ENCODE peak calls at places on chromosomes 12 and 14, in six cellular contexts. E, J, H, W, S and I are unnamed samples.

GRCh38 chr14:50425816-50426215 is 29.1 kb upstream of the CDKL1 start:
- DNase-seq in E (peak; percentile 24), S (no peak), J (no peak), H (no peak), W (no peak), I (no peak)

GRCh38 chr12:64995831-64996230 is 125.3 kb downstream of the WIF1 start:
- DNase-seq in W (no peak), J (no peak), S (no peak), H (no peak), E (no peak), I (no peak)

GRCh38 chr14:21103165-21103709 is 2.4 kb downstream of the TMEM253 start:
- DNase-seq in S (no peak), W (no peak), H (no peak), E (no peak), J (no peak), I (no peak)

GRCh38 chr12:51820721-51821422 is 27.6 kb downstream of the FIGNL2 start:
- DNase-seq in W (peak; percentile 42), J (peak; percentile 12), E (no peak), H (peak; percentile 75), S (no peak), I (no peak)

GRCh38 chr14:103315941-103316340 is 18.1 kb upstream of the EIF5 start:
- DNase-seq in S (no peak), H (no peak), W (no peak), J (no peak), E (no peak), I (no peak)

GRCh38 chr14:58703149-58703509 is 65.4 kb downstream of the DACT1 start:
- DNase-seq in W (no peak), S (no peak), E (no peak), H (no peak), J (no peak), I (no peak)

GRCh38 chr14:65783101-65783500 is 370.6 kb downstream of the FUT8 start:
- DNase-seq in E (no peak), S (no peak), J (no peak), W (no peak), H (no peak), I (no peak)

GRCh38 chr12:1531654-1532366 is 62.6 kb downstream of the FBXL14 start:
- DNase-seq in S (no peak), E (peak; percentile 41), H (no peak), W (no peak), J (no peak), I (no peak)

GRCh38 chr14:67999693-68000384 is 180.3 kb downstream of the RAD51B start:
- DNase-seq in W (no peak), E (peak; percentile 91), H (no peak), S (no peak), J (peak; percentile 47), I (no peak)

GRCh38 chr14:66918527-66918926 is 270.7 kb upstream of the GARIN2 start:
- DNase-seq in S (no peak), J (no peak), H (no peak), W (no peak), E (no peak), I (no peak)

GRCh38 chr12:92210062-92210461 is 64.4 kb upstream of the BTG1 start:
- DNase-seq in J (no peak), H (no peak), W (no peak), E (no peak), S (peak; percentile 37), I (no peak)

GRCh38 chr12:109711596-109712461 is 1.8 kb upstream of the FAM222A start:
- DNase-seq in H (peak; percentile 55), J (no peak), W (no peak), E (no peak), S (no peak), I (no peak)